ENCODE peak calls at places on chromosomes 2 and 18, in four cellular contexts. One of them, this sample, is unnamed.

GRCh38 chr2:54767921-54768320 is 44.5 kb downstream of the EML6 start:
- DNase-seq in activated naive CD4-positive, alpha-beta T cell: no peak
- DNase-seq in activated naive CD8-positive, alpha-beta T cell treated with anti-CD3 and anti-CD28 coated beads, Interleukin-2, amount 50 U/mL, for 24 hours: no peak
- DNase-seq in stimulated activated CD8-positive, alpha-beta memory T cell treated with anti-CD3 and anti-CD28 coated beads, Interleukin-7, amount 100 ng/mL, for 1 hour: no peak
- DNase-seq in this sample: no peak

GRCh38 chr2:180707867-180708205 is 272.6 kb upstream of the UBE2E3 start:
- DNase-seq in activated naive CD4-positive, alpha-beta T cell: no peak
- DNase-seq in stimulated activated CD8-positive, alpha-beta memory T cell treated with anti-CD3 and anti-CD28 coated beads, Interleukin-7, amount 100 ng/mL, for 1 hour: no peak
- DNase-seq in activated naive CD8-positive, alpha-beta T cell treated with anti-CD3 and anti-CD28 coated beads, Interleukin-2, amount 50 U/mL, for 24 hours: no peak
- DNase-seq in this sample: no peak

GRCh38 chr18:8367217-8367988 is 241.8 kb upstream of the RAB12 start:
- DNase-seq in activated naive CD8-positive, alpha-beta T cell treated with anti-CD3 and anti-CD28 coated beads, Interleukin-2, amount 50 U/mL, for 24 hours: peak
- DNase-seq in stimulated activated CD8-positive, alpha-beta memory T cell treated with anti-CD3 and anti-CD28 coated beads, Interleukin-7, amount 100 ng/mL, for 1 hour: no peak
- DNase-seq in activated naive CD4-positive, alpha-beta T cell: no peak
- DNase-seq in this sample: peak

GRCh38 chr2:95390272-95390880 is 12.1 kb upstream of the FAHD2A start:
- DNase-seq in activated naive CD8-positive, alpha-beta T cell treated with anti-CD3 and anti-CD28 coated beads, Interleukin-2, amount 50 U/mL, for 24 hours: no peak
- DNase-seq in activated naive CD4-positive, alpha-beta T cell: no peak
- DNase-seq in stimulated activated CD8-positive, alpha-beta memory T cell treated with anti-CD3 and anti-CD28 coated beads, Interleukin-7, amount 100 ng/mL, for 1 hour: no peak
- DNase-seq in this sample: no peak

GRCh38 chr18:75132471-75132870 is 76.5 kb downstream of the PTGR3 start:
- DNase-seq in activated naive CD4-positive, alpha-beta T cell: no peak
- DNase-seq in activated naive CD8-positive, alpha-beta T cell treated with anti-CD3 and anti-CD28 coated beads, Interleukin-2, amount 50 U/mL, for 24 hours: no peak
- DNase-seq in stimulated activated CD8-positive, alpha-beta memory T cell treated with anti-CD3 and anti-CD28 coated beads, Interleukin-7, amount 100 ng/mL, for 1 hour: no peak
- DNase-seq in this sample: no peak

GRCh38 chr2:67625178-67625577 is 228.0 kb downstream of the ETAA1 start:
- DNase-seq in stimulated activated CD8-positive, alpha-beta memory T cell treated with anti-CD3 and anti-CD28 coated beads, Interleukin-7, amount 100 ng/mL, for 1 hour: no peak
- DNase-seq in activated naive CD4-positive, alpha-beta T cell: no peak
- DNase-seq in activated naive CD8-positive, alpha-beta T cell treated with anti-CD3 and anti-CD28 coated beads, Interleukin-2, amount 50 U/mL, for 24 hours: no peak
- DNase-seq in this sample: no peak

GRCh38 chr2:47819834-47820233 is 36.9 kb downstream of the MSH6 start:
- DNase-seq in activated naive CD4-positive, alpha-beta T cell: no peak
- DNase-seq in activated naive CD8-positive, alpha-beta T cell treated with anti-CD3 and anti-CD28 coated beads, Interleukin-2, amount 50 U/mL, for 24 hours: no peak
- DNase-seq in stimulated activated CD8-positive, alpha-beta memory T cell treated with anti-CD3 and anti-CD28 coated beads, Interleukin-7, amount 100 ng/mL, for 1 hour: no peak
- DNase-seq in this sample: no peak

GRCh38 chr2:49686291-49686690 is 532.0 kb upstream of the FSHR start:
- DNase-seq in stimulated activated CD8-positive, alpha-beta memory T cell treated with anti-CD3 and anti-CD28 coated beads, Interleukin-7, amount 100 ng/mL, for 1 hour: no peak
- DNase-seq in activated naive CD8-positive, alpha-beta T cell treated with anti-CD3 and anti-CD28 coated beads, Interleukin-2, amount 50 U/mL, for 24 hours: no peak
- DNase-seq in activated naive CD4-positive, alpha-beta T cell: no peak
- DNase-seq in this sample: no peak

GRCh38 chr2:79849949-79850348 is 337.1 kb downstream of the CTNNA2 start:
- DNase-seq in activated naive CD4-positive, alpha-beta T cell: no peak
- DNase-seq in stimulated activated CD8-positive, alpha-beta memory T cell treated with anti-CD3 and anti-CD28 coated beads, Interleukin-7, amount 100 ng/mL, for 1 hour: no peak
- DNase-seq in activated naive CD8-positive, alpha-beta T cell treated with anti-CD3 and anti-CD28 coated beads, Interleukin-2, amount 50 U/mL, for 24 hours: no peak
- DNase-seq in this sample: no peak

GRCh38 chr18:3554091-3554601 is 104.2 kb downstream of the TGIF1 start:
- DNase-seq in activated naive CD4-positive, alpha-beta T cell: no peak
- DNase-seq in activated naive CD8-positive, alpha-beta T cell treated with anti-CD3 and anti-CD28 coated beads, Interleukin-2, amount 50 U/mL, for 24 hours: no peak
- DNase-seq in stimulated activated CD8-positive, alpha-beta memory T cell treated with anti-CD3 and anti-CD28 coated beads, Interleukin-7, amount 100 ng/mL, for 1 hour: no peak
- DNase-seq in this sample: no peak

GRCh38 chr18:75223687-75224347 is 13.2 kb downstream of the TSHZ1 start:
- DNase-seq in activated naive CD8-positive, alpha-beta T cell treated with anti-CD3 and anti-CD28 coated beads, Interleukin-2, amount 50 U/mL, for 24 hours: no peak
- DNase-seq in stimulated activated CD8-positive, alpha-beta memory T cell treated with anti-CD3 and anti-CD28 coated beads, Interleukin-7, amount 100 ng/mL, for 1 hour: no peak
- DNase-seq in activated naive CD4-positive, alpha-beta T cell: no peak
- DNase-seq in this sample: no peak

GRCh38 chr2:203330434-203330833 is 2.2 kb downstream of the ABI2 start:
- DNase-seq in activated naive CD8-positive, alpha-beta T cell treated with anti-CD3 and anti-CD28 coated beads, Interleukin-2, amount 50 U/mL, for 24 hours: no peak
- DNase-seq in activated naive CD4-positive, alpha-beta T cell: no peak
- DNase-seq in stimulated activated CD8-positive, alpha-beta memory T cell treated with anti-CD3 and anti-CD28 coated beads, Interleukin-7, amount 100 ng/mL, for 1 hour: no peak
- DNase-seq in this sample: no peak

GRCh38 chr2:25885933-25886332 is 7.6 kb upstream of the ASXL2 start:
- DNase-seq in activated naive CD4-positive, alpha-beta T cell: no peak
- DNase-seq in activated naive CD8-positive, alpha-beta T cell treated with anti-CD3 and anti-CD28 coated beads, Interleukin-2, amount 50 U/mL, for 24 hours: no peak
- DNase-seq in stimulated activated CD8-positive, alpha-beta memory T cell treated with anti-CD3 and anti-CD28 coated beads, Interleukin-7, amount 100 ng/mL, for 1 hour: no peak
- DNase-seq in this sample: no peak

GRCh38 chr2:217279571-217279970 is 419.7 kb upstream of the TNP1 start:
- DNase-seq in activated naive CD8-positive, alpha-beta T cell treated with anti-CD3 and anti-CD28 coated beads, Interleukin-2, amount 50 U/mL, for 24 hours: no peak
- DNase-seq in activated naive CD4-positive, alpha-beta T cell: no peak
- DNase-seq in stimulated activated CD8-positive, alpha-beta memory T cell treated with anti-CD3 and anti-CD28 coated beads, Interleukin-7, amount 100 ng/mL, for 1 hour: no peak
- DNase-seq in this sample: no peak

GRCh38 chr2:97713296-97714083 is at the start of gene ZAP70:
- DNase-seq in stimulated activated CD8-positive, alpha-beta memory T cell treated with anti-CD3 and anti-CD28 coated beads, Interleukin-7, amount 100 ng/mL, for 1 hour: no peak
- DNase-seq in activated naive CD8-positive, alpha-beta T cell treated with anti-CD3 and anti-CD28 coated beads, Interleukin-2, amount 50 U/mL, for 24 hours: peak
- DNase-seq in activated naive CD4-positive, alpha-beta T cell: no peak
- DNase-seq in this sample: no peak

GRCh38 chr2:216735661-216736060 is 40.3 kb upstream of the IGFBP5 start:
- DNase-seq in activated naive CD8-positive, alpha-beta T cell treated with anti-CD3 and anti-CD28 coated beads, Interleukin-2, amount 50 U/mL, for 24 hours: no peak
- DNase-seq in stimulated activated CD8-positive, alpha-beta memory T cell treated with anti-CD3 and anti-CD28 coated beads, Interleukin-7, amount 100 ng/mL, for 1 hour: no peak
- DNase-seq in activated naive CD4-positive, alpha-beta T cell: no peak
- DNase-seq in this sample: no peak

GRCh38 chr2:127121341-127121740 is 14.4 kb upstream of the BIN1 start:
- DNase-seq in activated naive CD4-positive, alpha-beta T cell: no peak
- DNase-seq in stimulated activated CD8-positive, alpha-beta memory T cell treated with anti-CD3 and anti-CD28 coated beads, Interleukin-7, amount 100 ng/mL, for 1 hour: no peak
- DNase-seq in activated naive CD8-positive, alpha-beta T cell treated with anti-CD3 and anti-CD28 coated beads, Interleukin-2, amount 50 U/mL, for 24 hours: no peak
- DNase-seq in this sample: no peak

GRCh38 chr18:8049147-8049546 is 482.0 kb downstream of the PTPRM start:
- DNase-seq in activated naive CD4-positive, alpha-beta T cell: no peak
- DNase-seq in activated naive CD8-positive, alpha-beta T cell treated with anti-CD3 and anti-CD28 coated beads, Interleukin-2, amount 50 U/mL, for 24 hours: no peak
- DNase-seq in stimulated activated CD8-positive, alpha-beta memory T cell treated with anti-CD3 and anti-CD28 coated beads, Interleukin-7, amount 100 ng/mL, for 1 hour: no peak
- DNase-seq in this sample: no peak

GRCh38 chr2:5798083-5798482 is 105.9 kb downstream of the SOX11 start:
- DNase-seq in stimulated activated CD8-positive, alpha-beta memory T cell treated with anti-CD3 and anti-CD28 coated beads, Interleukin-7, amount 100 ng/mL, for 1 hour: no peak
- DNase-seq in activated naive CD8-positive, alpha-beta T cell treated with anti-CD3 and anti-CD28 coated beads, Interleukin-2, amount 50 U/mL, for 24 hours: no peak
- DNase-seq in activated naive CD4-positive, alpha-beta T cell: no peak
- DNase-seq in this sample: no peak

GRCh38 chr2:218644721-218645120 is 14.7 kb downstream of the ZNF142 start:
- DNase-seq in stimulated activated CD8-positive, alpha-beta memory T cell treated with anti-CD3 and anti-CD28 coated beads, Interleukin-7, amount 100 ng/mL, for 1 hour: no peak
- DNase-seq in activated naive CD4-positive, alpha-beta T cell: no peak
- DNase-seq in activated naive CD8-positive, alpha-beta T cell treated with anti-CD3 and anti-CD28 coated beads, Interleukin-2, amount 50 U/mL, for 24 hours: no peak
- DNase-seq in this sample: no peak

GRCh38 chr2:121219866-121220265 is 65.1 kb downstream of the TFCP2L1 start:
- DNase-seq in activated naive CD8-positive, alpha-beta T cell treated with anti-CD3 and anti-CD28 coated beads, Interleukin-2, amount 50 U/mL, for 24 hours: no peak
- DNase-seq in activated naive CD4-positive, alpha-beta T cell: no peak
- DNase-seq in stimulated activated CD8-positive, alpha-beta memory T cell treated with anti-CD3 and anti-CD28 coated beads, Interleukin-7, amount 100 ng/mL, for 1 hour: no peak
- DNase-seq in this sample: no peak

GRCh38 chr2:240629968-240630770 is 4.9 kb downstream of the GPR35 start:
- DNase-seq in activated naive CD4-positive, alpha-beta T cell: no peak
- DNase-seq in activated naive CD8-positive, alpha-beta T cell treated with anti-CD3 and anti-CD28 coated beads, Interleukin-2, amount 50 U/mL, for 24 hours: no peak
- DNase-seq in stimulated activated CD8-positive, alpha-beta memory T cell treated with anti-CD3 and anti-CD28 coated beads, Interleukin-7, amount 100 ng/mL, for 1 hour: no peak
- DNase-seq in this sample: no peak

GRCh38 chr2:225100856-225101294 is 58.6 kb upstream of the DOCK10 start:
- DNase-seq in activated naive CD8-positive, alpha-beta T cell treated with anti-CD3 and anti-CD28 coated beads, Interleukin-2, amount 50 U/mL, for 24 hours: no peak
- DNase-seq in activated naive CD4-positive, alpha-beta T cell: no peak
- DNase-seq in stimulated activated CD8-positive, alpha-beta memory T cell treated with anti-CD3 and anti-CD28 coated beads, Interleukin-7, amount 100 ng/mL, for 1 hour: no peak
- DNase-seq in this sample: no peak

GRCh38 chr18:37378616-37379015 is 187.0 kb downstream of the CELF4 start:
- DNase-seq in stimulated activated CD8-positive, alpha-beta memory T cell treated with anti-CD3 and anti-CD28 coated beads, Interleukin-7, amount 100 ng/mL, for 1 hour: no peak
- DNase-seq in activated naive CD4-positive, alpha-beta T cell: no peak
- DNase-seq in activated naive CD8-positive, alpha-beta T cell treated with anti-CD3 and anti-CD28 coated beads, Interleukin-2, amount 50 U/mL, for 24 hours: no peak
- DNase-seq in this sample: no peak

GRCh38 chr2:118845843-118846666 is 1.4 kb downstream of the EN1 start:
- DNase-seq in activated naive CD4-positive, alpha-beta T cell: no peak
- DNase-seq in activated naive CD8-positive, alpha-beta T cell treated with anti-CD3 and anti-CD28 coated beads, Interleukin-2, amount 50 U/mL, for 24 hours: peak
- DNase-seq in stimulated activated CD8-positive, alpha-beta memory T cell treated with anti-CD3 and anti-CD28 coated beads, Interleukin-7, amount 100 ng/mL, for 1 hour: no peak
- DNase-seq in this sample: no peak

GRCh38 chr2:128378231-128379020 is 59.8 kb upstream of the HS6ST1 start:
- DNase-seq in stimulated activated CD8-positive, alpha-beta memory T cell treated with anti-CD3 and anti-CD28 coated beads, Interleukin-7, amount 100 ng/mL, for 1 hour: no peak
- DNase-seq in activated naive CD8-positive, alpha-beta T cell treated with anti-CD3 and anti-CD28 coated beads, Interleukin-2, amount 50 U/mL, for 24 hours: no peak
- DNase-seq in activated naive CD4-positive, alpha-beta T cell: no peak
- DNase-seq in this sample: no peak

GRCh38 chr2:161161074-161161577 is 898 bp downstream of the TANK start:
- DNase-seq in stimulated activated CD8-positive, alpha-beta memory T cell treated with anti-CD3 and anti-CD28 coated beads, Interleukin-7, amount 100 ng/mL, for 1 hour: no peak
- DNase-seq in activated naive CD4-positive, alpha-beta T cell: no peak
- DNase-seq in activated naive CD8-positive, alpha-beta T cell treated with anti-CD3 and anti-CD28 coated beads, Interleukin-2, amount 50 U/mL, for 24 hours: no peak
- DNase-seq in this sample: no peak

GRCh38 chr18:3124822-3125221 is 94.9 kb downstream of the MYOM1 start:
- DNase-seq in activated naive CD4-positive, alpha-beta T cell: no peak
- DNase-seq in stimulated activated CD8-positive, alpha-beta memory T cell treated with anti-CD3 and anti-CD28 coated beads, Interleukin-7, amount 100 ng/mL, for 1 hour: no peak
- DNase-seq in activated naive CD8-positive, alpha-beta T cell treated with anti-CD3 and anti-CD28 coated beads, Interleukin-2, amount 50 U/mL, for 24 hours: no peak
- DNase-seq in this sample: no peak

GRCh38 chr2:241443486-241444223 is 64.7 kb downstream of the STK25 start:
- DNase-seq in stimulated activated CD8-positive, alpha-beta memory T cell treated with anti-CD3 and anti-CD28 coated beads, Interleukin-7, amount 100 ng/mL, for 1 hour: peak
- DNase-seq in activated naive CD8-positive, alpha-beta T cell treated with anti-CD3 and anti-CD28 coated beads, Interleukin-2, amount 50 U/mL, for 24 hours: peak
- DNase-seq in activated naive CD4-positive, alpha-beta T cell: peak
- DNase-seq in this sample: peak